ENCODE peak calls at places on chromosomes 6 and 20, in five cellular contexts. Y, J, M, T and U are unnamed samples.
A peak's percentile ranks its signal among the peaks of the same experiment; 100 is the strongest.

GRCh38 chr6:20366082-20366834 is 35.4 kb upstream of the E2F3 start:
- DNase-seq in Y (no peak), J (peak; percentile 7), M (no peak), T (no peak), U (no peak)

GRCh38 chr6:47061631-47062300 is 19.6 kb upstream of the ADGRF1 start:
- DNase-seq in Y (no peak), J (no peak), M (no peak), T (no peak), U (no peak)

GRCh38 chr6:10759312-10759839 is 11.8 kb downstream of the TMEM14B start:
- DNase-seq in Y (no peak), J (peak; percentile 24), M (no peak), T (peak; percentile 77), U (peak; percentile 35)

GRCh38 chr20:3710703-3711417 is 1.5 kb downstream of the SIGLEC1 start:
- DNase-seq in Y (peak; percentile 91), J (peak; percentile 77), M (peak; percentile 21), T (no peak), U (peak; percentile 52)

GRCh38 chr20:47705497-47705856 is 79.8 kb downstream of the SULF2 start:
- DNase-seq in Y (no peak), J (no peak), M (no peak), T (no peak), U (no peak)

GRCh38 chr6:20487669-20488375 is 46.4 kb upstream of the CDKAL1 start:
- DNase-seq in Y (no peak), J (no peak), M (no peak), T (no peak), U (no peak)

GRCh38 chr6:157184202-157185015 is 138.9 kb downstream of the TMEM242 start:
- DNase-seq in Y (peak; percentile 87), J (peak; percentile 61), M (peak; percentile 55), T (peak; percentile 8), U (peak; percentile 20)

GRCh38 chr6:38040254-38040653 is 220.7 kb downstream of the ZFAND3 start:
- DNase-seq in Y (no peak), J (no peak), M (no peak), T (no peak), U (no peak)

GRCh38 chr6:12403946-12404647 is 113.9 kb downstream of the EDN1 start:
- DNase-seq in Y (no peak), J (no peak), M (no peak), T (no peak), U (no peak)

GRCh38 chr6:129844118-129844891 is 16.8 kb downstream of the TMEM244 start:
- DNase-seq in Y (no peak), J (no peak), M (no peak), T (peak; percentile 27), U (no peak)